ENCODE peak calls at places on chromosomes 13 and 19, in five cellular contexts. Y is heart right ventricle, X is brain microvascular endothelial cell, F is sigmoid colon, Q is adrenal gland. N is an unnamed sample.

GRCh38 chr13:70043685-70044084 is 63.9 kb upstream of the ATXN8OS start:
- DNase-seq in Y (no peak), X (no peak), F (no peak), Q (no peak), N (no peak)

GRCh38 chr13:42275506-42275905 is 3.6 kb downstream of the AKAP11 start:
- DNase-seq in Y (no peak), X (no peak), F (no peak), Q (no peak), N (no peak)

GRCh38 chr19:35696835-35697234 is 7.5 kb upstream of the ZBTB32 start:
- DNase-seq in Y (no peak), X (no peak), F (no peak), Q (no peak), N (no peak)

GRCh38 chr19:56507446-56508281 is at the start of gene ZNF471:
- DNase-seq in Y (peak; percentile 99), X (peak; percentile 98), F (peak; percentile 99), Q (peak; percentile 99), N (peak; percentile 98)

GRCh38 chr13:51839711-51840110 is 5.3 kb downstream of the TMEM272 start:
- DNase-seq in Y (no peak), X (no peak), F (no peak), Q (no peak), N (no peak)

GRCh38 chr19:46748325-46749109 is 2.3 kb upstream of the STRN4 start:
- DNase-seq in Y (peak; percentile 64), X (peak; percentile 55), F (no peak), Q (peak; percentile 81), N (no peak)

GRCh38 chr19:16200038-16200775 is 2.5 kb downstream of the AP1M1 start:
- DNase-seq in Y (no peak), X (no peak), F (peak; percentile 78), Q (peak; percentile 60), N (peak; percentile 74)

GRCh38 chr19:48739400-48739825 is 997 bp downstream of the RASIP1 start:
- DNase-seq in Y (no peak), X (no peak), F (no peak), Q (peak; percentile 53), N (no peak)

GRCh38 chr13:105412171-105412570 is 1123.3 kb downstream of the EFNB2 start:
- DNase-seq in Y (no peak), X (no peak), F (no peak), Q (no peak), N (no peak)

GRCh38 chr13:46578590-46578975 is 25.6 kb downstream of the LRCH1 start:
- DNase-seq in Y (no peak), X (no peak), F (no peak), Q (no peak), N (no peak)

DNA sequence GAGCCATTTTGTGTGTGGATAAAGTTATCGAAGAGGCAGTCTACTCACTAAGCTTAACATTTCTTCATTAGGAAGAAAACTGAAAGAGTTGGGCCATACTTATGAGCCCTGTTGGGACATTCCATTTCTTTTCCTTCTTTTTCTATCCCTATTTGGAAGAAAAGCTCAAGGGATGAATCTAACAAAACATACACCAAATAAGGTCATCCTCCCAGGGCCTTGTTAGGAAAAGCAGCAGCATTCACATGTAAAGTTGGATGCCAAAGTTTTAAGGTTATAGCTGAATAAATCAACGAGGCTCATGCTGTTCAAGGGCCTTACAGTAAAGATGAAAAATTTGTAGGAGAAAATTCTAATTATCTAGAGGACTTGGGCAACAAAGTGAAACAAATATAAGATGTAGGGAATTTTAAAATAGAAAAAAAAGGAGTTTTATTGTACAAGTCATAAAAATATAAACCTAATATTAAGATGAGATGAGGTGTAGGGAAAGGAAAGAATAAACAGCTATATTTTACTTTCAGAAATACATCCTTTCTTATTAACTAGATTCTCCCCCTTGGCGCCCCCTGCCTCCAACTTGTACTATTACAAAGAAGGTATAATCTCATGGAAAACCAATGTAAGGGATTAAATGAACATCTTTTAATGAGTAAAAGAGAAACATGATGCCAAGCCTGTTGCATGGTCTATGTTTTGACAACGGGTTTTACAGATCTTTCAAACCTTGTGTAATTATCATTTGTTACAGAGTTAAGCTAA is 160.4 kb downstream of the PCDH20 start:
- DNase-seq in Y (no peak), X (no peak), F (no peak), Q (no peak), N (no peak)
- TF ChIP-seq CTCF in Y (peak; percentile 9), X (peak; percentile 43), F (no peak), Q (no peak), N (no peak)

DNA sequence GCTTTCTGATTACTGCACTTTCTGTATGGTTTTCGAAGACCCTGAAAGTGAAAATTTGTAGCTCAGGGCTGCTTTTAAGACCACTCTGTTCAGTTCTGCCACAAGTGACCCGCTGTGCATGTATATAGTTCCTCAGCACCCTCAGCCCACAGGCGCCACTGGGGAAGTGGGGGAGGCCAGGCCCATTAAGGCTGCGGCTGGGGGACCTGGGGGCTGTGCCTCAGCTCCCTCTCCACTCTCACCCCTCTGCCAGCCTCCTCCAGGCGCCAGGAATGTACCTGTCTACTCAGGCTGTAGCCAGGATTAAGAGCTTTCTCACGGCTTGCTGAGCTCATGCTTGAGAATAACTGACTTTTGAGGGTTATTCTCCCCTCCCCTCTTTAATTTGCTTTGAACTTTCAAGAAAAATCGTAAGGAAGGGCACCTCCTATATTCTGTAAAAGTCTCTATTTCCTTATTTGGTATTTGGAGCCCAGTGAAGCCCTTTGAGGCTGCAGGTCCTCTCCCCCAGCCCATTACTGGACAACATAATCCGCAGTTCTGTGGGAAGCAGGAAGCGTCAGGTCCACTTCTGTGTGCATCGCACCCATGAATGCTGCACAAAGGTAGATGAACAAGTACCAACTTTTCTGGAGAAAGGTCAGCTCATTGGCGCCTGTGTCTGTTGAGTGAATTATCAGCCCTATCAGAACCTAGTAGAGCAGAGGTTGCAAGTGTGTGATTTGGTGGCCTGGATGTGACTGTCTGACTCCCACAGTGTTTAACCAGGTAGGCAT is 29.6 kb downstream of the GJA3 start:
- DNase-seq in Y (no peak), X (no peak), F (peak; percentile 46), Q (no peak), N (peak; percentile 43)
- H3K27ac ChIP-seq in Y (no peak overlapping the region), X (no peak overlapping the region), F (no peak overlapping the region), Q (no peak overlapping the region), N (no peak overlapping the region)

DNA sequence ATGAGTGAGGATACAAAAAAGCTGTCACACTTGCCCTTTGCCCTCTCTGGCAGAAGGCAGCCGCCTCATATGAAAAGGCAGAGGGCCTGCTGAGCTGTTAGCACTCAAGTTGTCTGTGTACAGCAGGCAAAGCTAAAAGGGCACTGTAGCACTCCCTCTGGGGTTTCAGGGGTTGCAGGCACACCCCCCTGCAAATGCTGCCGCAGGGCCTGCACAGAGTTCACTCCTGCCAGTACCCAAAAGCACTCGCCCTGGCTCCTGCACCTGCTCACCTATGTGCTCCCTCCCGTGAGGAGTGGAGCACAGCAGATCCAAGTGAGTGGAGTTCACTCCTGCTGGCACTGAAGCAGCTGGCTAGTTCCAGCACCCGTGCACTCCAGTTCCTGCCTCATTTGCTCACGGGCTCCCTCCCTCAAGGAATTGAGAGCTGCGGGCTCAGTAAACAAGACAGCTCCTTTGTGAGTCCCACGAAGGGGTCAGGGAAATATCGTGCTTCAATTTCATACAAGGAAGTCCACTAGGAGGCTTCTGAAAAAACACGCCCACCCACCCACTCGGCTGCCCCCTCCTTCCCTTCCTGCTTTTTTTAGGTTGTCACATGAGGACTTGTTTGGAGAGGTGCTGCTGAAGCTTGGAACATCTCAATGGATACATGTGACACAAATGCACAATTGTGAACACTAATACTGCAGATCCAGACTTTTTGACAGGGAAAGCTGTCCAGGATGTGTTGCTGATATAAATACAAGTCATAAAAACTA is 9.9 kb upstream of the RCBTB2 start:
- DNase-seq in Y (peak; percentile 70), X (peak; percentile 9), F (peak; percentile 81), Q (peak; percentile 35), N (no peak)
- TF ChIP-seq CTCF in Y (peak; percentile 20), X (peak; percentile 39), F (no peak), Q (no peak), N (no peak)

DNA sequence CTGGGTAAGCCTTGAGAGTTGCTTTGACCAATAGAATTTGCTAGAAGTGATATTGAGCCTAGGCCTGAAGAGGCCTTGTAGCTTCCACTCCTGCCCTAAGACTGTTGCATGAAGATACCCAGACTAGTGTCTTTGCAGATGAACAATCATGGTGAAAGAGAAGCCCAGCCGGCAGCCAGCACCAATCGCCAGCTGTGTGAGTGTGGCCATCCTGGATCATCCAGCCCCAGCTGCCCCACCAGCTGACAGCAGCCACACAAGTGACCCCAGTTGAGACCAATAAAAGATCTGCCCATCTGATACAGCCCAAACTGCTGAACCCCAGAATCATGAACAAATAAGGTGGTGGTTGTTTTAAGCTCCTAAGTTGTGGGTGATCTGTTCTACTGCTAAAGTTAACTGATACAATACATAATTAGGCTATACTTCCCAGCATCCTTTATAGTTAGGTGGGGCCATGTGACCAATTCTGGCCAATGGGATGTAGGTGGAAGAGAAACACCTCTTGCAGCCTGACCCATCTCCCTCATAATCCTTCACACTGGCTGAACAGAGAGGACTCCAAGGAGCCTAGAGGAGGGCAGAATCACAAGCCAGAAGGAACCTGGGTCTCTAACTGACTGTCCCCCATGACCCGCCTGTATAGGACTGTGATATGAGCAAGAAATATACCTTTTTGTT is 9.4 kb upstream of the ZNF428 start:
- DNase-seq in Y (no peak), X (no peak), F (no peak), Q (no peak), N (no peak)
- H3K27ac ChIP-seq in Y (no peak overlapping the region), X (no peak overlapping the region), F (no peak overlapping the region), Q (no peak overlapping the region), N (no peak overlapping the region)

GRCh38 chr13:110289661-110290060 is 17.3 kb downstream of the COL4A1 start:
- DNase-seq in Y (no peak), X (no peak), F (peak; percentile 78), Q (no peak), N (peak; percentile 45)
- TF ChIP-seq CTCF in Y (no peak), X (peak; percentile 32), F (no peak), Q (no peak), N (no peak)

DNA sequence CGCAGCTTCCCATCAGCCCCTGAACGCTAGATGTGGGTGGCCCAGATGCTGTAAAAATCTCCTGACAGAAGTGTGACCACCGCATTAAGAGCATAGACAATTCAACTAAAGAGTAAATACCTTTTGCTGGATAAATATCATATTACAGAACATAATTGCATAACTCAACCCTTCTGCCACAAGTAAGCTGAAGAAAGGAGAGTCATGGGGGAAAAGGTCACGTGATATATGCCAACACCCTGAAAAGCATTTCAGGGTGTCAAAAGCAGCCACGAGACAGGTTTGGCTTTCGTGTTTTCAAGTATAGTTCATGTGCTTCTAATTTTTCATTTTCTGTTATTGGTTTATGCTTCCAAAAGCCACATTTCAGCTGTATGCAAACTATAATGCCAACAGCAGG is 71.3 kb downstream of the LHFPL6 start:
- DNase-seq in Y (no peak), X (no peak), F (no peak), Q (no peak), N (no peak)
- H3K27ac ChIP-seq in Y (no peak overlapping the region), X (no peak overlapping the region), F (no peak overlapping the region), Q (no peak overlapping the region), N (no peak overlapping the region)

GRCh38 chr19:23420824-23421223 is 25.6 kb upstream of the ZNF91 start:
- DNase-seq in Y (no peak), X (no peak), F (no peak), Q (no peak), N (no peak)
- TF ChIP-seq CTCF in Y (no peak), X (no peak), F (no peak), Q (no peak), N (no peak)

GRCh38 chr19:10104665-10105221 is 1.4 kb upstream of the PPAN start:
- DNase-seq in Y (no peak), X (no peak), F (no peak), Q (no peak), N (no peak)
- H3K27ac ChIP-seq in Y (no peak overlapping the region), X (no peak overlapping the region), F (no peak overlapping the region), Q (no peak overlapping the region), N (peak overlapping the region; percentile 51)